ENCODE peak calls at places on chromosomes 12 and 14, in four cellular contexts. M is right lobe of liver, F is stomach, G is uterus. K is an unnamed sample. For H3K4me1, the result is how much of the 10 kb centered on the place peaks cover.

GRCh38 chr12:132561784-132562156 is 48.6 kb downstream of the LRCOL1 start:
- DNase-seq in M (no peak), F (peak), G (no peak), K (no peak)

GRCh38 chr12:57772429-57773322 is at the start of gene EEF1AKMT3:
- DNase-seq in M (peak), F (peak), G (peak), K (peak)

GRCh38 chr14:104460920-104461651 is 118.5 kb upstream of the C14orf180 start:
- DNase-seq in M (no peak), F (no peak), G (no peak), K (no peak)

GRCh38 chr14:71709076-71709475 is 223.2 kb upstream of the RGS6 start:
- DNase-seq in M (no peak), F (no peak), G (no peak), K (no peak)

GRCh38 chr14:71355324-71356201 is 448.3 kb downstream of the PCNX1 start:
- DNase-seq in M (no peak), F (peak), G (peak), K (no peak)

GRCh38 chr12:41264281-41264680 is 76.2 kb downstream of the PDZRN4 start:
- DNase-seq in M (no peak), F (no peak), G (no peak), K (no peak)

GRCh38 chr14:37559386-37559785 is 35.7 kb downstream of the FOXA1 start:
- DNase-seq in M (no peak), F (no peak), G (no peak), K (no peak)

GRCh38 chr14:85527006-85527405 is 2.9 kb upstream of the FLRT2 start:
- DNase-seq in M (no peak), F (no peak), G (no peak), K (no peak)

GRCh38 chr12:109816870-109817269 is 16.3 kb downstream of the TRPV4 start:
- DNase-seq in M (no peak), F (no peak), G (no peak), K (no peak)

GRCh38 chr14:100222219-100223093 is 16.5 kb upstream of the YY1 start:
- DNase-seq in M (no peak), F (no peak), G (no peak), K (no peak)

GRCh38 chr14:22557846-22558220 is 31.2 kb downstream of the DAD1 start:
- DNase-seq in M (no peak), F (no peak), G (no peak), K (no peak)

GRCh38 chr12:39490500-39491276 is 47.8 kb upstream of the KIF21A start:
- DNase-seq in M (no peak), F (no peak), G (no peak), K (no peak)

GRCh38 chr12:108565976-108566375 is 3.6 kb downstream of the ISCU start:
- DNase-seq in M (peak), F (peak), G (peak), K (peak)

GRCh38 chr12:129589503-129589902 is 314.3 kb downstream of the TMEM132D start:
- DNase-seq in M (no peak), F (no peak), G (no peak), K (no peak)

GRCh38 chr14:30988509-30988908 is 36.9 kb upstream of the AP4S1 start:
- DNase-seq in M (no peak), F (no peak), G (no peak), K (no peak)

GRCh38 chr12:131049002-131049401 is 95.3 kb downstream of the ADGRD1 start:
- DNase-seq in M (peak), F (no peak), G (no peak), K (no peak)

GRCh38 chr12:68374315-68374982 is 42.3 kb upstream of the MDM1 start:
- DNase-seq in M (no peak), F (peak), G (no peak), K (peak)

GRCh38 chr12:1496162-1496925 is 98.0 kb downstream of the FBXL14 start:
- DNase-seq in M (no peak), F (peak), G (no peak), K (peak)

GRCh38 chr14:91284791-91285548 is 40.5 kb upstream of the GPR68 start:
- DNase-seq in M (no peak), F (no peak), G (peak), K (no peak)

GRCh38 chr12:130688027-130688778 is 27.9 kb downstream of the RIMBP2 start:
- DNase-seq in M (no peak), F (no peak), G (no peak), K (no peak)

GRCh38 chr12:108368089-108368488 is 29.0 kb upstream of the CMKLR1 start:
- DNase-seq in M (no peak), F (no peak), G (no peak), K (no peak)

GRCh38 chr14:51006781-51007211 is 62.5 kb upstream of the PYGL start:
- DNase-seq in M (no peak), F (no peak), G (peak), K (peak)

GRCh38 chr14:30214014-30214413 is 286.4 kb upstream of the PRKD1 start:
- DNase-seq in M (no peak), F (no peak), G (no peak), K (no peak)

GRCh38 chr12:1277905-1278304 is 286.9 kb downstream of the ERC1 start:
- DNase-seq in M (no peak), F (no peak), G (no peak), K (no peak)

GRCh38 chr14:69625299-69626131 is 14.1 kb downstream of the SUSD6 start:
- DNase-seq in M (peak), F (peak), G (peak), K (peak)

GRCh38 chr14:35390577-35391387 is 13.8 kb downstream of the NFKBIA start:
- DNase-seq in M (no peak), F (no peak), G (no peak), K (no peak)

GRCh38 chr12:19387182-19387581 is 52.1 kb upstream of the AEBP2 start:
- DNase-seq in M (no peak), F (no peak), G (peak), K (no peak)

GRCh38 chr12:10196210-10196609 is 16.5 kb upstream of the GABARAPL1 start:
- DNase-seq in M (no peak), F (no peak), G (no peak), K (no peak)

GRCh38 chr14:30243157-30243556 is 315.5 kb upstream of the PRKD1 start:
- DNase-seq in M (no peak), F (no peak), G (no peak), K (no peak)

GRCh38 chr12:75478395-75478794 is 2.2 kb upstream of the GLIPR1 start:
- DNase-seq in M (no peak), F (no peak), G (no peak), K (no peak)

GRCh38 chr14:92471919-92472318 is 41.7 kb upstream of the RIN3 start:
- DNase-seq in M (no peak), F (no peak), G (no peak), K (no peak)

GRCh38 chr14:25516838-25517237 is 466.9 kb upstream of the STXBP6 start:
- DNase-seq in M (no peak), F (no peak), G (no peak), K (no peak)

GRCh38 chr14:31207287-31207745 is 277 bp downstream of the HECTD1 start:
- DNase-seq in M (no peak), F (no peak), G (peak), K (peak)

GRCh38 chr12:116955382-116956021 is 44.8 kb downstream of the FBXW8 start:
- DNase-seq in M (no peak), F (peak), G (no peak), K (no peak)

GRCh38 chr14:102516531-102517411 is 7.2 kb upstream of the ANKRD9 start:
- DNase-seq in M (peak), F (peak), G (no peak), K (peak)
- TF ChIP-seq POLR2A in M (no peak), F (no peak), G (no peak), K (no peak)

GRCh38 chr12:6374028-6374780 is 1.2 kb downstream of the SCNN1A start:
- DNase-seq in M (peak), F (no peak), G (no peak), K (no peak)

GRCh38 chr12:6373022-6373787 is 2.2 kb downstream of the SCNN1A start:
- DNase-seq in M (peak), F (peak), G (no peak), K (no peak)

GRCh38 chr12:6370576-6370935 is 4.8 kb downstream of the SCNN1A start:
- DNase-seq in M (peak), F (no peak), G (no peak), K (no peak)

GRCh38 chr12:6370994-6371754 is 4.2 kb downstream of the SCNN1A start:
- DNase-seq in M (peak), F (peak), G (peak), K (no peak)

GRCh38 chr12:6372403-6373003 is 2.9 kb downstream of the SCNN1A start:
- DNase-seq in M (no peak), F (peak), G (no peak), K (no peak)
- H3K4me1 ChIP-seq in M (under half), F (half or more), G (under half), K (under half)

DNA sequence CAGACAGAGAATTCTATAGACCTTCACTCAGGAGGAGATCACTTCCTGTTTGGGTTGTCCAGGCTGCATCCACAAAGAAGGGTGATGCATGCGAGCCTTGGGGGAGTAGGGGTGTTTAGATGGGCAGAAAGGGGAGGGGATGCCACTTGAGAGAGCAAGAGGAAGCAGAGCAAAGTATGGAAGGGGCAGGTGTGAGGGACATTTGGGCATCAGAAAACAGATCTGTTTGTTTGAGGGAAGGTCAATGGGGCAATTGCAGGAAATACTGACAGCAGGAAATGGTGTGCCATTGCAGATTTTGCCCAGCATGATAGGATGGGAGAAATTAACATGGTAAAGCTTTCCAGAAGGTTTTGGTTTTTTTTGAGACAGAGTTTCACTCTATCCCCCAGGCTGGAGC is 146.5 kb upstream of the FOXN3 start:
- DNase-seq in M (no peak), F (no peak), G (no peak), K (no peak)
- H3K27ac ChIP-seq in M (no peak), F (no peak), G (no peak), K (peak)

DNA sequence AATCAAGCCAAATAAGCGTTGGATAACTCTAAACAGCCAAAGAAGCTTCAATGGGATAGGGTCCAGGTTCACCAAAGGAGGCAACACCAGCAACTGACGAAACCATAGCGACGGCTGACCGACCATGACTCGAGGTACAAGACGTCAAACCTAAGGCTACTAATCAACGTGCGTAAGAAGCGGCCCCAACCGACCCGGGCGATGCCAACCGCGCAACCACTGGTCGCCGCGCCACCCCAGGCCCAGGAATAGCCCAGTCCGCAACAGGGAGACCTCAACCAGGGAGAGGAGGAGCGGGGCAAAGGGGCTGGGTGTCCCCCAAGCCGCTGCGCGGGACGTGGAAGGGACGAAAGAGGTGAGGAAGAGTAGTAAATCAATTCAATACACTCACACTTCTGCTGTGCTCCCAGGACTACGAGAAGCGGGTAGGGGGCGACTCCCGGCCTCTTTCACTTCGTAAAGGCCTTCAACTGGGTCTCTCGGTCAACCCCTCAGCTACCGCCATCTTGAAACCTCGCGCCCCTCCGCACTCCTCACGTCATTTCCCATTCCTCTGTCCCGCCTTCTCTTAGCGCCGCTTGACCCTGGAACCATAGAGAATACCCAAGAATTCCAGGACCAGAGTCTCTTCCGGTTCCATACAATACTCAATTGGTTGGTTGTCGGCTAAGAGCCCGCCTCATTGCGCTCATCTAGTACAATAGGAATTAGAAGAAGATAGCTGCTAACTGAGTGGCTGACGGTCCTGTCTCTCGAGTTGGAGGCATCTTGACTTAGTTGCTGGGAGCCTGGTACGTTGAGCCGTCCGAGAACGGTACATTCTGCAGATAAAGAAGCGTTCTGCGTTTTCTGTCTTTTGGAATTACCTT is at the start of the genes C12orf60 and WBP11:
- DNase-seq in M (peak), F (peak), G (peak), K (peak)
- TF ChIP-seq POLR2A in M (peak), F (no peak), G (peak), K (peak)

GRCh38 chr12:27575780-27576154 is 51.8 kb downstream of the PPFIBP1 start:
- DNase-seq in M (no peak), F (no peak), G (no peak), K (no peak)

GRCh38 chr12:27571463-27571862 is 47.5 kb downstream of the PPFIBP1 start:
- DNase-seq in M (no peak), F (no peak), G (no peak), K (no peak)

GRCh38 chr12:27575099-27575779 is 51.2 kb downstream of the PPFIBP1 start:
- DNase-seq in M (no peak), F (no peak), G (no peak), K (no peak)

GRCh38 chr12:27572486-27573255 is 48.7 kb downstream of the PPFIBP1 start:
- DNase-seq in M (no peak), F (no peak), G (no peak), K (no peak)

GRCh38 chr12:27573972-27574371 is 50.0 kb downstream of the PPFIBP1 start:
- DNase-seq in M (no peak), F (no peak), G (no peak), K (no peak)
- H3K4me1 ChIP-seq in M (under half), F (under half), G (under half), K (under half)

K was measured in gastrocnemius medialis.